ENCODE peak calls at places on chromosomes 16 and 17, in five cellular contexts. J is H1, M is left lung, L is Panc1, R is GM23338. D is an unnamed sample.

GRCh38 chr16:29925173-29925804 is 737 bp downstream of the KCTD13 start:
- DNase-seq in M (no peak), L (no peak), R (peak; percentile 9), J (no peak), D (no peak)

GRCh38 chr17:16417896-16418683 is 2.7 kb downstream of the TRPV2 start:
- DNase-seq in J (no peak), L (no peak), R (no peak), M (no peak), D (no peak)

GRCh38 chr17:74192950-74193781 is 10.3 kb upstream of the RPL38 start:
- DNase-seq in M (peak; percentile 78), L (no peak), R (no peak), J (no peak), D (no peak)

GRCh38 chr16:59021751-59022150 is 287.6 kb upstream of the GOT2 start:
- DNase-seq in R (no peak), L (no peak), J (no peak), M (no peak), D (peak; percentile 27)

GRCh38 chr17:72466606-72467005 is 345.8 kb downstream of the SOX9 start:
- DNase-seq in J (no peak), L (no peak), M (no peak), R (no peak), D (no peak)

GRCh38 chr16:14501331-14502255 is 128.5 kb downstream of the PARN start:
- DNase-seq in J (peak; percentile 59), M (peak; percentile 87), L (peak; percentile 41), R (peak; percentile 82), D (peak; percentile 89)

GRCh38 chr16:27795992-27796614 is 246.2 kb downstream of the KATNIP start:
- DNase-seq in J (peak; percentile 91), R (peak; percentile 91), M (peak; percentile 43), L (no peak), D (no peak)

GRCh38 chr16:7492122-7492521 is 159.5 kb downstream of the RBFOX1 start:
- DNase-seq in J (no peak), R (peak; percentile 37), L (no peak), M (no peak), D (no peak)

GRCh38 chr17:82806645-82807044 is 33.2 kb downstream of the ZNF750 start:
- DNase-seq in R (no peak), L (no peak), J (no peak), M (no peak), D (no peak)

GRCh38 chr17:77458202-77459017 is 317.6 kb downstream of the SEC14L1 start:
- DNase-seq in J (no peak), M (no peak), R (no peak), L (no peak), D (no peak)

GRCh38 chr17:4788807-4789700 is at the start of gene GLTPD2:
- DNase-seq in J (peak; percentile 64), L (no peak), M (no peak), R (peak; percentile 46), D (no peak)

GRCh38 chr17:17435323-17435722 is 41.5 kb upstream of the MED9 start:
- DNase-seq in L (no peak), J (no peak), M (no peak), R (no peak), D (no peak)

GRCh38 chr16:52499061-52499460 is 47.9 kb downstream of the TOX3 start:
- DNase-seq in M (no peak), L (no peak), J (no peak), R (peak; percentile 28), D (no peak)

GRCh38 chr16:60914334-60914733 is 1121.9 kb downstream of the CDH8 start:
- DNase-seq in M (no peak), J (no peak), R (no peak), L (no peak), D (no peak)

GRCh38 chr17:31413081-31413799 is 21.8 kb downstream of the RAB11FIP4 start:
- DNase-seq in L (no peak), J (no peak), R (peak; percentile 44), M (no peak), D (no peak)

GRCh38 chr17:42881768-42882565 is 18.6 kb upstream of the G6PC1 start:
- DNase-seq in J (no peak), M (no peak), R (no peak), L (no peak), D (no peak)

GRCh38 chr17:35254107-35254802 is 11.4 kb downstream of the SLFN5 start:
- DNase-seq in L (peak; percentile 59), M (peak; percentile 54), J (no peak), R (no peak), D (peak; percentile 77)

GRCh38 chr17:61556224-61557188 is 34.5 kb downstream of the NACA2 start:
- DNase-seq in L (no peak), J (no peak), R (peak; percentile 3), M (no peak), D (no peak)

GRCh38 chr17:26818736-26819135 is 475.2 kb upstream of the WSB1 start:
- DNase-seq in J (no peak), M (no peak), L (no peak), R (peak; percentile 3), D (no peak)

GRCh38 chr17:80453126-80453979 is 23.1 kb downstream of the NPTX1 start:
- DNase-seq in R (no peak), J (no peak), M (no peak), L (no peak), D (no peak)

GRCh38 chr17:38667099-38667786 is 7.5 kb downstream of the EPOP start:
- DNase-seq in J (peak; percentile 78), L (peak; percentile 81), R (peak; percentile 91), M (peak; percentile 66), D (peak; percentile 15)

GRCh38 chr17:3718251-3718650 is 5.5 kb upstream of the HASPIN start:
- DNase-seq in M (no peak), R (no peak), L (no peak), J (no peak), D (no peak)

GRCh38 chr17:10729334-10730193 is at the start of gene TMEM220:
- DNase-seq in M (peak; percentile 82), R (peak; percentile 88), J (peak; percentile 87), L (no peak), D (no peak)

GRCh38 chr17:51064061-51064735 is 56.5 kb downstream of the SPAG9 start:
- DNase-seq in L (no peak), J (no peak), M (no peak), R (no peak), D (no peak)

GRCh38 chr17:10699861-10700260 is 2.5 kb downstream of the ADPRM start:
- DNase-seq in J (no peak), R (no peak), M (no peak), L (no peak), D (no peak)

GRCh38 chr17:39197380-39198185 is at the start of gene CACNB1:
- DNase-seq in J (peak; percentile 85), M (peak; percentile 83), R (peak; percentile 94), L (no peak), D (no peak)

DNA sequence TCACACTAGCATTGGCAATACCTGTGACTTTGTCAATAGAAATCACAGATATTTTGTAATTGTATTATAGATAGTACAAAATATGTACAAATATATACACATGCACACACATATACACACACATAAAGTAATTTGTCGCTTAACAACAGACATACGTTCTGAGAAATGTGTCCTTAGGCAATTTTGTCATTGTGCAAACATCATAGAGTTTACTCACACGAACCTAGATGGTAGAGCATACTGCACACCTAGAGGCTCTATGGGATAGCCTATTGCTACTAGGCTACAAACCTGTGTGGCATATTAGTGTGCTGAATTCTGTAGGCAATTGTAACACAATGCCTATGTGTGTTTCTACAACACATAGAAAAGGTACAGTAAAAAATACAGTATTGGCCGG is 11.0 kb downstream of the UNC119 start:
- DNase-seq in M (no peak), J (no peak), R (no peak), L (no peak), D (no peak)
- TF ChIP-seq CTCF in M (no peak), J (no peak), R (no peak), L (no peak), D (no peak)

GRCh38 chr17:56913000-56913866 is 616 bp downstream of the TRIM25 start:
- DNase-seq in J (peak; percentile 79), L (no peak), M (peak; percentile 61), R (peak; percentile 76), D (no peak)

GRCh38 chr17:56908061-56908542 is 5.7 kb downstream of the TRIM25 start:
- DNase-seq in M (peak; percentile 86), L (no peak), J (no peak), R (no peak), D (no peak)

GRCh38 chr17:56909742-56910508 is 3.9 kb downstream of the TRIM25 start:
- DNase-seq in R (no peak), J (no peak), L (no peak), M (peak; percentile 62), D (no peak)

GRCh38 chr17:56912105-56912999 is 1.5 kb downstream of the TRIM25 start:
- DNase-seq in J (no peak), L (no peak), R (no peak), M (no peak), D (no peak)

GRCh38 chr17:56910509-56911235 is 3.2 kb downstream of the TRIM25 start:
- DNase-seq in R (no peak), L (no peak), M (no peak), J (no peak), D (no peak)
- H3K4me3 ChIP-seq in R (no peak overlapping the region), L (peak overlapping the region; percentile 8), M (peak overlapping the region; percentile 98), J (no peak overlapping the region), D (no peak overlapping the region)

GRCh38 chr16:88633684-88634140 is 4.7 kb upstream of the IL17C start:
- DNase-seq in M (no peak), R (peak; percentile 86), J (peak; percentile 73), L (no peak), D (no peak)
- TF ChIP-seq CTCF in M (peak; percentile 36), R (peak; percentile 53), J (peak; percentile 62), L (peak; percentile 60), D (peak; percentile 46)

GRCh38 chr16:85027349-85027967 is at the start of gene KIAA0513:
- DNase-seq in R (peak; percentile 94), L (no peak), M (peak; percentile 95), J (peak; percentile 97), D (peak; percentile 56)

GRCh38 chr16:85028638-85029412 is 1.2 kb downstream of the KIAA0513 start:
- DNase-seq in R (no peak), M (peak; percentile 71), L (no peak), J (no peak), D (no peak)

GRCh38 chr16:85029981-85030381 is 2.4 kb downstream of the KIAA0513 start:
- DNase-seq in M (no peak), J (no peak), R (no peak), L (no peak), D (no peak)

GRCh38 chr16:85027968-85028637 is 508 bp downstream of the KIAA0513 start:
- DNase-seq in R (peak; percentile 61), L (no peak), M (no peak), J (no peak), D (no peak)

GRCh38 chr16:85029413-85029794 is 1.8 kb downstream of the KIAA0513 start:
- DNase-seq in J (no peak), L (no peak), R (no peak), M (no peak), D (no peak)
- H3K4me3 ChIP-seq in J (no peak overlapping the region), L (no peak overlapping the region), R (no peak overlapping the region), M (peak overlapping the region; percentile 88), D (no peak overlapping the region)

D was measured in retinal pigment epithelial cell.